ENCODE peak calls at places on chromosomes 7 and 10, in seven cellular contexts. I is body of pancreas, F is GM12865, P is heart left ventricle, R is fibroblast of the aortic adventitia, V is ovary, B is fibroblast of mammary gland. S is an unnamed sample.

GRCh38 chr7:75987805-75988630 is 6.4 kb downstream of the TMEM120A start:
- DNase-seq in I (no peak), F (no peak), P (no peak), R (no peak), V (no peak), B (no peak), S (no peak)

GRCh38 chr7:98563183-98563495 is 53.9 kb upstream of the NPTX2 start:
- DNase-seq in I (no peak), F (no peak), P (no peak), R (no peak), V (no peak), B (no peak), S (no peak)

GRCh38 chr7:36512607-36513006 is 122.9 kb downstream of the ANLN start:
- DNase-seq in I (no peak), F (no peak), P (no peak), R (no peak), V (no peak), B (no peak), S (no peak)

GRCh38 chr10:84696610-84697009 is 368.2 kb downstream of the CCSER2 start:
- DNase-seq in I (no peak), F (no peak), P (no peak), R (no peak), V (no peak), B (no peak), S (no peak)

GRCh38 chr7:22427855-22428254 is 70.9 kb upstream of the RAPGEF5 start:
- DNase-seq in I (no peak), F (no peak), P (no peak), R (no peak), V (no peak), B (no peak), S (no peak)

GRCh38 chr7:13751771-13752170 is 237.7 kb downstream of the ETV1 start:
- DNase-seq in I (no peak), F (no peak), P (no peak), R (peak; percentile 1), V (no peak), B (no peak), S (no peak)

GRCh38 chr10:132185601-132186487 is 904 bp upstream of the DPYSL4 start:
- DNase-seq in I (peak; percentile 56), F (no peak), P (peak; percentile 67), R (peak; percentile 12), V (peak; percentile 70), B (no peak), S (peak; percentile 8)

GRCh38 chr7:18978108-18978495 is 139.3 kb downstream of the TWIST1 start:
- DNase-seq in I (no peak), F (no peak), P (no peak), R (peak; percentile 96), V (no peak), B (peak; percentile 98), S (peak; percentile 95)

GRCh38 chr10:99779335-99779734 is 3.1 kb upstream of the ABCC2 start:
- DNase-seq in I (no peak), F (peak; percentile 45), P (no peak), R (peak; percentile 87), V (no peak), B (peak; percentile 80), S (peak; percentile 74)

GRCh38 chr10:44382131-44382858 is 2.6 kb downstream of the CXCL12 start:
- DNase-seq in I (no peak), F (no peak), P (no peak), R (peak; percentile 30), V (no peak), B (no peak), S (no peak)

GRCh38 chr10:88463811-88464210 is 119.3 kb downstream of the RNLS start:
- DNase-seq in I (no peak), F (no peak), P (no peak), R (no peak), V (no peak), B (no peak), S (no peak)

GRCh38 chr7:116209561-116210070 is 723 bp upstream of the TES start:
- DNase-seq in I (no peak), F (no peak), P (no peak), R (no peak), V (no peak), B (no peak), S (no peak)

GRCh38 chr10:123855013-123855684 is 36.5 kb downstream of the CPXM2 start:
- DNase-seq in I (no peak), F (no peak), P (no peak), R (peak; percentile 79), V (no peak), B (no peak), S (peak; percentile 79)

GRCh38 chr10:113704637-113705343 is 25.1 kb downstream of the CASP7 start:
- DNase-seq in I (no peak), F (peak; percentile 54), P (no peak), R (peak; percentile 68), V (no peak), B (peak; percentile 57), S (peak; percentile 46)

GRCh38 chr7:88037050-88037449 is 103.0 kb downstream of the ADAM22 start:
- DNase-seq in I (no peak), F (no peak), P (no peak), R (no peak), V (no peak), B (no peak), S (no peak)

GRCh38 chr7:25238056-25238745 is 9.9 kb upstream of the NPVF start:
- DNase-seq in I (no peak), F (no peak), P (no peak), R (no peak), V (no peak), B (no peak), S (no peak)

GRCh38 chr10:113381906-113382562 is 170.8 kb upstream of the HABP2 start:
- DNase-seq in I (no peak), F (peak; percentile 37), P (no peak), R (peak; percentile 48), V (no peak), B (peak; percentile 56), S (peak; percentile 82)

GRCh38 chr10:122674781-122675180 is 24.9 kb downstream of the C10orf120 start:
- DNase-seq in I (no peak), F (no peak), P (no peak), R (no peak), V (no peak), B (no peak), S (no peak)

DNA sequence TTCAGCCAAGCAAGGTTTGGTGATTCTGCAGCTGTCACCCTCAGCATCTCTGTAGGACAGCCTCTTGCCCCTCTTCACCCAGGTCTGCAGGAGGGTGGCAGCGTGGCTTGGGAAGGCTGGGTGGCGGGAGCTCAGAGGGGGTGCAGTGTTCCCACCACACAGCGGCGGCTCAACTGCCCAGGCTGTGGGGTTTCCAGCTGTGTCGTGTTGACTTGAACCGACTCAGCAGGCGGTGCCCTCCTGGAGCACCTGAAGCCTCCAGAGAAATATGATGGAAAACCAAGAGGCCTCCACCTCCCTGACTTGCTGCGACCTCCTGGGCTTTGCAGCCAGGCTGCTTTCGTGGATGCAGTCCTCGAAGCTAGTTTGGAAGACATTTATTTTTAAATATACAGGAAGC is 68.0 kb upstream of the KLF6 start:
- DNase-seq in I (peak; percentile 38), F (no peak), P (no peak), R (no peak), V (no peak), B (no peak), S (no peak)
- H3K4me3 ChIP-seq in I (no peak overlapping the region), F (peak overlapping the region; percentile 5), P (no peak overlapping the region), R (no peak overlapping the region), V (no peak overlapping the region), B (no peak overlapping the region), S (no peak overlapping the region)

GRCh38 chr7:100952641-100953040 is 3.3 kb downstream of the MUC3A start:
- DNase-seq in I (no peak), F (no peak), P (no peak), R (no peak), V (no peak), B (no peak), S (no peak)

GRCh38 chr7:100949931-100950443 is 653 bp downstream of the MUC3A start:
- DNase-seq in I (no peak), F (no peak), P (no peak), R (no peak), V (no peak), B (no peak), S (no peak)

GRCh38 chr7:100949227-100949930 is at the start of gene MUC3A:
- DNase-seq in I (no peak), F (no peak), P (no peak), R (no peak), V (no peak), B (no peak), S (no peak)

GRCh38 chr7:100951172-100951571 is 1.8 kb downstream of the MUC3A start:
- DNase-seq in I (no peak), F (no peak), P (no peak), R (no peak), V (no peak), B (no peak), S (no peak)

DNA sequence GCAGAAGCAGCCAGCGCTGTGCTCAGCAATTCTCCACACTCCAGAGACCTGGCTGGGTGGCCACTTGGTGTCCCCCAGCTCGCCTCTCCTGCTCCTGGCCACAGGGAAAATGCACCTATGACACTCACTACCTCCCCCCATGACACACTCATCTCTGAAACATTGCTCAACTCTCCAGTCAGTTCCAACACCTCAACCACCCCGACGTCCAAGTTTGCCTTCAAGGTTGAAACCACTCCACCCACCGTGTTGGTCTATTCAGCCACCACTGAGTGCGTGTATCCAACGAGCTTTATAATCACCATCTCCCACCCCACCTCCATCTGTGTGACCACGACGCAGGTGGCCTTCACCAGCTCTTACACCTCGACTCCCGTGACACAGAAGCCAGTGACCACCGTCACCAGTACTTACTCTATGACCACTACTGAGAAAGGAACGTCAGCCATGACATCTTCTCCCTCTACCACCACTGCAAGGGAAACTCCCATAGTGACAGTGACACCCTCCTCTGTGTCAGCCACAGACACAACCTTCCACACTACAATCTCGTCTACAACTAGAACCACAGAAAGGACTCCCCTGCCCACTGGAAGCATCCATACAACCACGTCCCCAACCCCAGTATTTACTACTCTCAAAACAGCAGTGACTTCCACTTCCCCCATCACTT is 2.7 kb downstream of the MUC3A start:
- DNase-seq in I (no peak), F (no peak), P (no peak), R (no peak), V (no peak), B (no peak), S (no peak)
- H3K4me3 ChIP-seq in I (no peak overlapping the region), F (no peak overlapping the region), P (no peak overlapping the region), R (no peak overlapping the region), V (no peak overlapping the region), B (no peak overlapping the region), S (no peak overlapping the region)

DNA sequence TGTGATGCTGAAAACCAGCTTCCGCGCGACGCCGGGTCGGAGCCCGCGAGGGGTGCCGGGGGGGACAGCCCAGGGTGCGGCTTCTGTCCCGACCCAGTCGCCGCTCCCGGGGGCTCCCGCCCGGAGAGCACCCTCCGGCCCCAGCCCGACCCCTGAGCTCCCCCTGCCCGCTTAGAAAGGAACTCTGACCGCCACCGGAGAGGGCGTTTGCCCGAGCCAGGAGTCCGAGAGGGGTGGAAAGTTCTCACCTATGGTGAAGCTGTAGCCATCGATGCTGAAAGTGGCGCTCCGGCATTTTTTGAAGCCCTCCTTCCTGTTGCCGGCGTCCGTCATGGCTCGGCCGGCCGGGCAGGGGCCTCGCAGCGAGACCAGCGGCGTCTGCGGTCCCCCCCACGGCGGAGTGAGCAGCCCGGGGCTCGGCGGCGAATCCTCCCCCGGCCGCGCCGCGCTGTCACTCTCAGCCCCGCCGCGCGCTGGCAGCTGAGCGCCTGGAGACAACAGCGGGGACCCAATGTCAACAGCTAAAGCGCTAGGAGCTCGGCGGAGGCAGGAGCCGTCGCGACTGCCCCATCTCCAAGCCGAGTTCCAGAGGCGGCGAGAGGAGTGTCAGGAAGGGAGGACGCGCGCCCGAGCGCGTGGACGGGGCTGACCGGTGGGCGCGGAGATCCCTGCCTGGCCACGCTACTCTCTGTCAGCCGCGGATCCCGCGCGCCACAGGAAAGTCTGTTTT is 191.6 kb downstream of the LSM5 start:
- DNase-seq in I (no peak), F (no peak), P (peak; percentile 66), R (no peak), V (no peak), B (no peak), S (no peak)
- H3K4me3 ChIP-seq in I (peak overlapping the region; percentile 11), F (no peak overlapping the region), P (peak overlapping the region; percentile 51), R (no peak overlapping the region), V (peak overlapping the region; percentile 28), B (no peak overlapping the region), S (peak overlapping the region; percentile 30)

GRCh38 chr7:17617857-17618651 is 319.6 kb downstream of the AHR start:
- DNase-seq in I (no peak), F (no peak), P (no peak), R (no peak), V (no peak), B (no peak), S (no peak)
- H3K4me3 ChIP-seq in I (no peak overlapping the region), F (no peak overlapping the region), P (no peak overlapping the region), R (no peak overlapping the region), V (no peak overlapping the region), B (no peak overlapping the region), S (no peak overlapping the region)

S was measured in AG10803.